ENCODE peak calls at places on chromosomes 13 and 19, in seven cellular contexts. S, Q, P, C, U, F and G are unnamed samples.
A peak's percentile ranks its signal among the peaks of the same experiment; 100 is the strongest.

GRCh38 chr13:40406405-40407138 is 259.9 kb downstream of the FOXO1 start:
- DNase-seq in S (peak; percentile 30), Q (no peak), P (peak; percentile 4), C (no peak), U (no peak), F (no peak), G (no peak)

GRCh38 chr19:42274065-42274682 is 5.1 kb downstream of the CIC start:
- DNase-seq in S (no peak), Q (no peak), P (no peak), C (peak; percentile 4), U (peak; percentile 42), F (no peak), G (no peak)

GRCh38 chr13:107202371-107203023 is 634.6 kb upstream of the ARGLU1 start:
- DNase-seq in S (no peak), Q (peak; percentile 16), P (no peak), C (no peak), U (no peak), F (no peak), G (no peak)

GRCh38 chr13:78468546-78469060 is 134.7 kb downstream of the POU4F1 start:
- DNase-seq in S (no peak), Q (no peak), P (no peak), C (no peak), U (no peak), F (no peak), G (no peak)

GRCh38 chr19:6540918-6541689 is 10.3 kb downstream of the TNFSF9 start:
- DNase-seq in S (no peak), Q (no peak), P (no peak), C (no peak), U (no peak), F (no peak), G (no peak)

GRCh38 chr19:30391554-30392551 is 19.7 kb downstream of the ZNF536 start:
- DNase-seq in S (no peak), Q (no peak), P (no peak), C (no peak), U (no peak), F (peak; percentile 29), G (no peak)

GRCh38 chr19:35519291-35519690 is 5.8 kb upstream of the DMKN start:
- DNase-seq in S (no peak), Q (peak; percentile 35), P (no peak), C (no peak), U (no peak), F (no peak), G (no peak)

GRCh38 chr13:70384156-70384555 is 275.9 kb upstream of the KLHL1 start:
- DNase-seq in S (no peak), Q (no peak), P (no peak), C (no peak), U (no peak), F (no peak), G (no peak)

GRCh38 chr13:23570931-23571330 is 719 bp downstream of the TNFRSF19 start:
- DNase-seq in S (no peak), Q (no peak), P (no peak), C (no peak), U (no peak), F (no peak), G (no peak)

GRCh38 chr19:16571689-16572331 is 405 bp downstream of the SLC35E1 start:
- DNase-seq in S (no peak), Q (no peak), P (no peak), C (peak; percentile 63), U (peak; percentile 71), F (peak; percentile 42), G (no peak)

GRCh38 chr13:27982361-27982760 is 6.1 kb downstream of the URAD start:
- DNase-seq in S (no peak), Q (no peak), P (no peak), C (no peak), U (no peak), F (no peak), G (no peak)

GRCh38 chr13:61954092-61954491 is 538.4 kb upstream of the PCDH20 start:
- DNase-seq in S (no peak), Q (no peak), P (no peak), C (no peak), U (no peak), F (no peak), G (no peak)

GRCh38 chr19:23437901-23438300 is 42.6 kb upstream of the ZNF91 start:
- DNase-seq in S (no peak), Q (no peak), P (no peak), C (no peak), U (no peak), F (no peak), G (no peak)

GRCh38 chr19:23436318-23436717 is 41.0 kb upstream of the ZNF91 start:
- DNase-seq in S (no peak), Q (no peak), P (no peak), C (no peak), U (no peak), F (peak; percentile 35), G (no peak)

GRCh38 chr19:23440207-23440606 is 44.9 kb upstream of the ZNF91 start:
- DNase-seq in S (no peak), Q (no peak), P (peak; percentile 9), C (no peak), U (no peak), F (peak; percentile 43), G (no peak)

GRCh38 chr19:23439623-23440022 is 44.4 kb upstream of the ZNF91 start:
- DNase-seq in S (no peak), Q (no peak), P (no peak), C (no peak), U (no peak), F (peak; percentile 38), G (no peak)

GRCh38 chr19:23436944-23437343 is 41.7 kb upstream of the ZNF91 start:
- DNase-seq in S (no peak), Q (no peak), P (peak; percentile 10), C (no peak), U (no peak), F (peak; percentile 21), G (no peak)
- TF ChIP-seq CTCF in S (peak; percentile 37), Q (peak; percentile 28), P (no peak), C (peak; percentile 22), U (no peak), F (peak; percentile 29), G (no peak)

GRCh38 chr13:59906413-59907027 is 257.2 kb downstream of the DIAPH3 start:
- DNase-seq in S (peak; percentile 8), Q (peak; percentile 2), P (no peak), C (no peak), U (no peak), F (no peak), G (no peak)
- TF ChIP-seq CTCF in S (peak; percentile 75), Q (no peak), P (peak; percentile 59), C (peak; percentile 62), U (peak; percentile 48), F (no peak), G (peak; percentile 70)

GRCh38 chr13:51594432-51594831 is 10.2 kb downstream of the WDFY2 start:
- DNase-seq in S (no peak), Q (no peak), P (no peak), C (no peak), U (no peak), F (no peak), G (no peak)

GRCh38 chr13:51589793-51590192 is 5.5 kb downstream of the WDFY2 start:
- DNase-seq in S (no peak), Q (no peak), P (no peak), C (no peak), U (no peak), F (no peak), G (no peak)

GRCh38 chr13:51590231-51590630 is 6.0 kb downstream of the WDFY2 start:
- DNase-seq in S (no peak), Q (no peak), P (no peak), C (no peak), U (no peak), F (no peak), G (no peak)

GRCh38 chr13:51588406-51588949 is 4.2 kb downstream of the WDFY2 start:
- DNase-seq in S (no peak), Q (no peak), P (no peak), C (no peak), U (no peak), F (no peak), G (no peak)

GRCh38 chr13:51590966-51591627 is 6.8 kb downstream of the WDFY2 start:
- DNase-seq in S (peak; percentile 47), Q (no peak), P (peak; percentile 35), C (no peak), U (no peak), F (no peak), G (peak; percentile 89)
- TF ChIP-seq CTCF in S (peak; percentile 6), Q (no peak), P (no peak), C (no peak), U (no peak), F (no peak), G (no peak)

DNA sequence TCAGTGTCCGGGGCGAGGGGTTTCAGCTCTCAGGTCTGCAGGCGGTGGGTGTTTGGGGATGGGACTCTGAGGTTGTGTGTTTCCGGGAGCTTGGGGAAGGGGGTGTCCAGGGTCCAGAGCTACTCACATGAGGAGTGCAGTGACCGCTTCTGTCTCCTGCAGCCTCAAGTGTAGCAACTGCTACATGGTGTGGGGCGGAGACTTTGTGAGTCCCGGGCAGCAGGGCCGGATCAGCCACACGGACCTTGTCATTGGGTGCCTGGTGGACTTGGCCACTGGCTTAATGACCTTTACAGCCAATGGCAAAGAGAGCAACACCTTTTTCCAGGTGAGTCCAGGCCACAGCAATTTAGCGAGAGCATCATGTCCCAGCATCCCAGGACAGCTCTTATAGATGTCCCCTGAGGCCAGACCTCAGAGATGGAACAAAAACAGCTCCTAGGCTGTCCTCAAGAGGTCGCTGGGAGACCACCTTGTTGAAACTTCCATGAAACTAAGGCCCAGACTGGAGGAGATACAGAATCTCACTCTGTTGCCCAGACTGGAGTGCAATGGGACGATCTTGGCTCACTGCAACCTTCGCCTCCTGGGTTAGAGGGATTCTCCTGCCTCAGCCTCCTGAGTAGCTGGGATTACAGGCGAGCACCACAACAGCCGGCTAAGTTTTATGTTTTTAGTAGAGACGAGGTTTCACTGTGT is 44.9 kb downstream of the RYR1 start:
- DNase-seq in S (no peak), Q (peak; percentile 37), P (peak; percentile 90), C (no peak), U (no peak), F (peak; percentile 39), G (no peak)
- TF ChIP-seq CTCF in S (peak; percentile 10), Q (peak; percentile 40), P (peak; percentile 65), C (peak; percentile 35), U (no peak), F (peak; percentile 25), G (no peak)

GRCh38 chr19:11558881-11559828 is at the start of gene ELOF1:
- DNase-seq in S (peak; percentile 97), Q (peak; percentile 94), P (peak; percentile 94), C (peak; percentile 97), U (peak; percentile 99), F (peak; percentile 98), G (peak; percentile 95)
- TF ChIP-seq CTCF in S (peak; percentile 32), Q (no peak), P (no peak), C (peak; percentile 19), U (no peak), F (no peak), G (peak; percentile 27)

GRCh38 chr13:92716749-92717148 is 509.9 kb upstream of the GPC6 start:
- DNase-seq in S (no peak), Q (no peak), P (no peak), C (no peak), U (no peak), F (no peak), G (no peak)
- TF ChIP-seq CTCF in S (peak; percentile 55), Q (no peak), P (no peak), C (no peak), U (peak; percentile 16), F (no peak), G (peak; percentile 22)

GRCh38 chr13:44879452-44880058 is 109.7 kb downstream of the NUFIP1 start:
- DNase-seq in S (no peak), Q (peak; percentile 15), P (no peak), C (no peak), U (no peak), F (no peak), G (peak; percentile 27)
- TF ChIP-seq CTCF in S (peak; percentile 43), Q (no peak), P (peak; percentile 50), C (peak; percentile 69), U (peak; percentile 37), F (no peak), G (peak; percentile 55)